ENCODE peak calls at places on chromosome 11, in six cellular contexts. One of them, this sample, is unnamed.

GRCh38 chr11:126484266-126484665 is 128.8 kb downstream of the ST3GAL4 start:
- DNase-seq in GM12891: no peak
- DNase-seq in posterior cingulate gyrus: no peak
- DNase-seq in stimulated activated naive CD4-positive, alpha-beta T cell: no peak
- DNase-seq in naive thymus-derived CD8-positive, alpha-beta T cell: no peak
- DNase-seq in stimulated activated CD4-positive, alpha-beta T cell treated with anti-CD3 and anti-CD28 coated beads, Interleukin-4, amount 100 ng/mL, for 24 hours: no peak
- DNase-seq in this sample: no peak

GRCh38 chr11:123251656-123252344 is 56.8 kb upstream of the CLMP start:
- DNase-seq in GM12891: no peak
- DNase-seq in stimulated activated naive CD4-positive, alpha-beta T cell: no peak
- DNase-seq in stimulated activated CD4-positive, alpha-beta T cell treated with anti-CD3 and anti-CD28 coated beads, Interleukin-4, amount 100 ng/mL, for 24 hours: no peak
- DNase-seq in naive thymus-derived CD8-positive, alpha-beta T cell: no peak
- DNase-seq in posterior cingulate gyrus: peak
- DNase-seq in this sample: no peak

GRCh38 chr11:118058311-118059230 is 18.3 kb upstream of the TMPRSS4 start:
- DNase-seq in stimulated activated naive CD4-positive, alpha-beta T cell: no peak
- DNase-seq in naive thymus-derived CD8-positive, alpha-beta T cell: no peak
- DNase-seq in posterior cingulate gyrus: no peak
- DNase-seq in GM12891: no peak
- DNase-seq in stimulated activated CD4-positive, alpha-beta T cell treated with anti-CD3 and anti-CD28 coated beads, Interleukin-4, amount 100 ng/mL, for 24 hours: no peak
- DNase-seq in this sample: no peak

GRCh38 chr11:121237686-121238658 is 54.6 kb upstream of the SC5D start:
- DNase-seq in naive thymus-derived CD8-positive, alpha-beta T cell: no peak
- DNase-seq in posterior cingulate gyrus: no peak
- DNase-seq in stimulated activated CD4-positive, alpha-beta T cell treated with anti-CD3 and anti-CD28 coated beads, Interleukin-4, amount 100 ng/mL, for 24 hours: peak
- DNase-seq in stimulated activated naive CD4-positive, alpha-beta T cell: no peak
- DNase-seq in GM12891: no peak
- DNase-seq in this sample: no peak

GRCh38 chr11:11302565-11302964 is 50.5 kb downstream of the CSNK2A3 start:
- DNase-seq in GM12891: no peak
- DNase-seq in stimulated activated naive CD4-positive, alpha-beta T cell: no peak
- DNase-seq in posterior cingulate gyrus: no peak
- DNase-seq in stimulated activated CD4-positive, alpha-beta T cell treated with anti-CD3 and anti-CD28 coated beads, Interleukin-4, amount 100 ng/mL, for 24 hours: no peak
- DNase-seq in naive thymus-derived CD8-positive, alpha-beta T cell: no peak
- DNase-seq in this sample: no peak

GRCh38 chr11:119323532-119324033 is 6.7 kb upstream of the MCAM start:
- DNase-seq in stimulated activated CD4-positive, alpha-beta T cell treated with anti-CD3 and anti-CD28 coated beads, Interleukin-4, amount 100 ng/mL, for 24 hours: peak
- DNase-seq in GM12891: no peak
- DNase-seq in stimulated activated naive CD4-positive, alpha-beta T cell: peak
- DNase-seq in posterior cingulate gyrus: peak
- DNase-seq in naive thymus-derived CD8-positive, alpha-beta T cell: peak
- DNase-seq in this sample: peak

GRCh38 chr11:5841797-5842196 is at the start of gene OR52E6:
- DNase-seq in stimulated activated CD4-positive, alpha-beta T cell treated with anti-CD3 and anti-CD28 coated beads, Interleukin-4, amount 100 ng/mL, for 24 hours: no peak
- DNase-seq in stimulated activated naive CD4-positive, alpha-beta T cell: no peak
- DNase-seq in GM12891: no peak
- DNase-seq in posterior cingulate gyrus: no peak
- DNase-seq in naive thymus-derived CD8-positive, alpha-beta T cell: no peak
- DNase-seq in this sample: no peak

GRCh38 chr11:12556788-12557384 is 117.3 kb upstream of the TEAD1 start:
- DNase-seq in stimulated activated naive CD4-positive, alpha-beta T cell: no peak
- DNase-seq in posterior cingulate gyrus: peak
- DNase-seq in naive thymus-derived CD8-positive, alpha-beta T cell: no peak
- DNase-seq in stimulated activated CD4-positive, alpha-beta T cell treated with anti-CD3 and anti-CD28 coated beads, Interleukin-4, amount 100 ng/mL, for 24 hours: no peak
- DNase-seq in GM12891: no peak
- DNase-seq in this sample: peak

GRCh38 chr11:128157423-128158298 is 429.7 kb downstream of the ETS1 start:
- DNase-seq in stimulated activated CD4-positive, alpha-beta T cell treated with anti-CD3 and anti-CD28 coated beads, Interleukin-4, amount 100 ng/mL, for 24 hours: peak
- DNase-seq in stimulated activated naive CD4-positive, alpha-beta T cell: peak
- DNase-seq in posterior cingulate gyrus: no peak
- DNase-seq in GM12891: peak
- DNase-seq in naive thymus-derived CD8-positive, alpha-beta T cell: peak
- DNase-seq in this sample: no peak

GRCh38 chr11:13111813-13112130 is 102.7 kb downstream of the RASSF10 start:
- DNase-seq in posterior cingulate gyrus: no peak
- DNase-seq in stimulated activated CD4-positive, alpha-beta T cell treated with anti-CD3 and anti-CD28 coated beads, Interleukin-4, amount 100 ng/mL, for 24 hours: no peak
- DNase-seq in GM12891: no peak
- DNase-seq in stimulated activated naive CD4-positive, alpha-beta T cell: no peak
- DNase-seq in naive thymus-derived CD8-positive, alpha-beta T cell: no peak
- DNase-seq in this sample: no peak

GRCh38 chr11:134050541-134051383 is 18.1 kb upstream of the JAM3 start:
- DNase-seq in GM12891: peak
- DNase-seq in posterior cingulate gyrus: peak
- DNase-seq in stimulated activated CD4-positive, alpha-beta T cell treated with anti-CD3 and anti-CD28 coated beads, Interleukin-4, amount 100 ng/mL, for 24 hours: peak
- DNase-seq in naive thymus-derived CD8-positive, alpha-beta T cell: peak
- DNase-seq in stimulated activated naive CD4-positive, alpha-beta T cell: peak
- DNase-seq in this sample: peak